ENCODE peak calls at places on chromosomes 2 and 18, in nine cellular contexts. R, D, X, Q, C, S, J, L and E are unnamed samples.

GRCh38 chr18:51603551-51603950 is 406.1 kb upstream of the MEX3C start:
- DNase-seq in C (no peak), Q (no peak), J (no peak), D (no peak), S (no peak), R (no peak), L (no peak), X (no peak), E (no peak)

GRCh38 chr18:61901334-61901986 is 8.7 kb upstream of the RNF152 start:
- DNase-seq in R (no peak), Q (peak), X (no peak), L (peak), C (peak), J (peak), S (peak), D (no peak), E (peak)

GRCh38 chr18:67483237-67483636 is 33.3 kb downstream of the DSEL start:
- DNase-seq in C (no peak), S (no peak), D (no peak), Q (no peak), X (no peak), L (no peak), J (no peak), R (no peak), E (no peak)

GRCh38 chr2:185970148-185970852 is 231.7 kb downstream of the FSIP2 start:
- DNase-seq in X (no peak), L (no peak), D (no peak), J (no peak), Q (no peak), C (no peak), R (no peak), S (no peak), E (no peak)

GRCh38 chr2:218029366-218030360 is 26.9 kb upstream of the TNS1 start:
- DNase-seq in X (no peak), L (no peak), Q (no peak), S (no peak), C (no peak), R (peak), J (no peak), D (no peak), E (no peak)

GRCh38 chr2:225017713-225018112 is 24.6 kb downstream of the DOCK10 start:
- DNase-seq in S (no peak), X (no peak), J (no peak), C (no peak), L (no peak), R (no peak), D (no peak), Q (no peak), E (no peak)

GRCh38 chr2:11179899-11180298 is 24.6 kb downstream of the SLC66A3 start:
- DNase-seq in L (no peak), X (no peak), S (no peak), C (peak), D (no peak), R (no peak), J (no peak), Q (no peak), E (no peak)

GRCh38 chr2:95374916-95375471 is 27.5 kb upstream of the FAHD2A start:
- DNase-seq in S (no peak), Q (no peak), J (no peak), C (no peak), R (peak), L (no peak), X (no peak), D (no peak), E (peak)

GRCh38 chr2:196413821-196414274 is 225.7 kb upstream of the CCDC150 start:
- DNase-seq in D (no peak), S (no peak), L (no peak), Q (no peak), R (no peak), J (peak), C (peak), X (no peak), E (no peak)

GRCh38 chr2:11744631-11745394 is 1.6 kb upstream of the LPIN1 start:
- DNase-seq in J (peak), D (no peak), C (peak), R (peak), Q (peak), S (peak), L (peak), X (no peak), E (no peak)

GRCh38 chr2:8472545-8473361 is 209.1 kb upstream of the ID2 start:
- DNase-seq in J (no peak), Q (peak), R (no peak), L (peak), D (no peak), X (no peak), S (no peak), C (no peak), E (peak)

GRCh38 chr2:53088062-53088461 is 679.5 kb upstream of the CHAC2 start:
- DNase-seq in R (no peak), D (no peak), S (no peak), C (no peak), L (no peak), Q (no peak), J (no peak), X (no peak), E (no peak)